ENCODE peak calls at places on chromosomes 12 and 14, in six cellular contexts. One of them, this sample, is unnamed.

GRCh38 chr12:98198261-98198982 is 317.0 kb upstream of the TMPO start:
- DNase-seq in right cardiac atrium: no peak
- DNase-seq in cardiac fibroblast: no peak
- DNase-seq in nucleus accumbens: no peak
- DNase-seq in HT-29: no peak
- DNase-seq in neuronal stem cell: no peak
- DNase-seq in this sample: no peak

GRCh38 chr14:75132374-75133086 is 5.7 kb upstream of the NEK9 start:
- DNase-seq in nucleus accumbens: peak; percentile 64
- DNase-seq in neuronal stem cell: peak; percentile 75
- DNase-seq in HT-29: peak; percentile 90
- DNase-seq in right cardiac atrium: no peak
- DNase-seq in cardiac fibroblast: peak; percentile 88
- DNase-seq in this sample: no peak

GRCh38 chr12:122067966-122068365 is 10.6 kb upstream of the MLXIP start:
- DNase-seq in right cardiac atrium: peak; percentile 80
- DNase-seq in cardiac fibroblast: peak; percentile 27
- DNase-seq in neuronal stem cell: no peak
- DNase-seq in nucleus accumbens: no peak
- DNase-seq in HT-29: no peak
- DNase-seq in this sample: no peak

GRCh38 chr14:77882098-77882497 is 82.2 kb downstream of the ADCK1 start:
- DNase-seq in neuronal stem cell: no peak
- DNase-seq in cardiac fibroblast: peak; percentile 18
- DNase-seq in nucleus accumbens: no peak
- DNase-seq in HT-29: peak; percentile 33
- DNase-seq in right cardiac atrium: peak; percentile 82
- DNase-seq in this sample: peak; percentile 71

GRCh38 chr14:23861666-23862065 is 91.9 kb upstream of the DHRS4 start:
- DNase-seq in right cardiac atrium: peak; percentile 43
- DNase-seq in HT-29: peak; percentile 2
- DNase-seq in neuronal stem cell: no peak
- DNase-seq in nucleus accumbens: no peak
- DNase-seq in cardiac fibroblast: peak; percentile 2
- DNase-seq in this sample: no peak

GRCh38 chr14:58193542-58193941 is 6.4 kb upstream of the ACTR10 start:
- DNase-seq in nucleus accumbens: no peak
- DNase-seq in cardiac fibroblast: no peak
- DNase-seq in HT-29: no peak
- DNase-seq in neuronal stem cell: no peak
- DNase-seq in right cardiac atrium: no peak
- DNase-seq in this sample: no peak

GRCh38 chr14:38291681-38292459 is 36.0 kb upstream of the CLEC14A start:
- DNase-seq in HT-29: no peak
- DNase-seq in nucleus accumbens: no peak
- DNase-seq in cardiac fibroblast: peak; percentile 37
- DNase-seq in neuronal stem cell: no peak
- DNase-seq in right cardiac atrium: no peak
- DNase-seq in this sample: no peak

GRCh38 chr14:104072586-104072985 is 12.9 kb upstream of the ASPG start:
- DNase-seq in cardiac fibroblast: no peak
- DNase-seq in neuronal stem cell: no peak
- DNase-seq in HT-29: no peak
- DNase-seq in nucleus accumbens: no peak
- DNase-seq in right cardiac atrium: no peak
- DNase-seq in this sample: no peak

GRCh38 chr14:73795974-73796373 is 55.7 kb upstream of the PTGR2 start:
- DNase-seq in right cardiac atrium: no peak
- DNase-seq in cardiac fibroblast: peak; percentile 46
- DNase-seq in nucleus accumbens: no peak
- DNase-seq in HT-29: peak; percentile 76
- DNase-seq in neuronal stem cell: no peak
- DNase-seq in this sample: no peak

GRCh38 chr12:120956579-120957360 is 21.6 kb upstream of the HNF1A start:
- DNase-seq in right cardiac atrium: no peak
- DNase-seq in nucleus accumbens: no peak
- DNase-seq in cardiac fibroblast: no peak
- DNase-seq in neuronal stem cell: no peak
- DNase-seq in HT-29: peak; percentile 39
- DNase-seq in this sample: no peak

GRCh38 chr14:69573205-69573840 is 1.3 kb downstream of the CCDC177 start:
- DNase-seq in neuronal stem cell: no peak
- DNase-seq in nucleus accumbens: no peak
- DNase-seq in right cardiac atrium: no peak
- DNase-seq in cardiac fibroblast: no peak
- DNase-seq in HT-29: no peak
- DNase-seq in this sample: no peak

GRCh38 chr14:90556666-90557450 is 160.0 kb downstream of the CALM1 start:
- DNase-seq in neuronal stem cell: no peak
- DNase-seq in right cardiac atrium: peak; percentile 52
- DNase-seq in cardiac fibroblast: no peak
- DNase-seq in HT-29: no peak
- DNase-seq in nucleus accumbens: no peak
- DNase-seq in this sample: no peak

GRCh38 chr12:107461222-107461980 is 224.2 kb upstream of the PWP1 start:
- DNase-seq in nucleus accumbens: no peak
- DNase-seq in HT-29: no peak
- DNase-seq in cardiac fibroblast: peak; percentile 37
- DNase-seq in right cardiac atrium: no peak
- DNase-seq in neuronal stem cell: no peak
- DNase-seq in this sample: no peak

GRCh38 chr12:113056631-113057488 is at the start of gene DTX1:
- DNase-seq in nucleus accumbens: peak; percentile 7
- DNase-seq in cardiac fibroblast: peak; percentile 18
- DNase-seq in right cardiac atrium: peak; percentile 81
- DNase-seq in neuronal stem cell: no peak
- DNase-seq in HT-29: no peak
- DNase-seq in this sample: peak; percentile 43

GRCh38 chr12:15364221-15365170 is 42.2 kb downstream of the PTPRO start:
- DNase-seq in HT-29: peak; percentile 58
- DNase-seq in neuronal stem cell: no peak
- DNase-seq in cardiac fibroblast: peak; percentile 12
- DNase-seq in right cardiac atrium: no peak
- DNase-seq in nucleus accumbens: no peak
- DNase-seq in this sample: no peak

GRCh38 chr14:50740858-50741257 is 72.8 kb upstream of the SAV1 start:
- DNase-seq in cardiac fibroblast: peak; percentile 51
- DNase-seq in right cardiac atrium: no peak
- DNase-seq in HT-29: no peak
- DNase-seq in neuronal stem cell: no peak
- DNase-seq in nucleus accumbens: no peak
- DNase-seq in this sample: no peak

GRCh38 chr12:62676521-62677307 is 210.1 kb downstream of the MON2 start:
- DNase-seq in nucleus accumbens: no peak
- DNase-seq in right cardiac atrium: no peak
- DNase-seq in cardiac fibroblast: no peak
- DNase-seq in HT-29: no peak
- DNase-seq in neuronal stem cell: no peak
- DNase-seq in this sample: no peak

GRCh38 chr14:59897757-59898383 is 22.1 kb upstream of the LRRC9 start:
- DNase-seq in cardiac fibroblast: peak; percentile 41
- DNase-seq in nucleus accumbens: no peak
- DNase-seq in right cardiac atrium: no peak
- DNase-seq in neuronal stem cell: no peak
- DNase-seq in HT-29: peak; percentile 34
- DNase-seq in this sample: no peak

GRCh38 chr14:58796201-58796600 is 158.4 kb downstream of the DACT1 start:
- DNase-seq in HT-29: peak; percentile 26
- DNase-seq in cardiac fibroblast: no peak
- DNase-seq in nucleus accumbens: no peak
- DNase-seq in right cardiac atrium: no peak
- DNase-seq in neuronal stem cell: no peak
- DNase-seq in this sample: no peak

GRCh38 chr12:63964301-63964700 is 119.8 kb downstream of the SRGAP1 start:
- DNase-seq in nucleus accumbens: no peak
- DNase-seq in neuronal stem cell: no peak
- DNase-seq in cardiac fibroblast: no peak
- DNase-seq in HT-29: no peak
- DNase-seq in right cardiac atrium: no peak
- DNase-seq in this sample: no peak

GRCh38 chr12:53049582-53050318 is at the start of gene TNS2:
- DNase-seq in nucleus accumbens: no peak
- DNase-seq in HT-29: peak; percentile 77
- DNase-seq in neuronal stem cell: no peak
- DNase-seq in right cardiac atrium: peak; percentile 95
- DNase-seq in cardiac fibroblast: peak; percentile 86
- DNase-seq in this sample: peak; percentile 89

GRCh38 chr12:53751336-53752191 is at the start of gene CISTR:
- DNase-seq in right cardiac atrium: peak; percentile 70
- DNase-seq in neuronal stem cell: peak; percentile 78
- DNase-seq in HT-29: no peak
- DNase-seq in cardiac fibroblast: no peak
- DNase-seq in nucleus accumbens: no peak
- DNase-seq in this sample: no peak

GRCh38 chr14:90349729-90350128 is 18.0 kb upstream of the NRDE2 start:
- DNase-seq in cardiac fibroblast: no peak
- DNase-seq in right cardiac atrium: no peak
- DNase-seq in neuronal stem cell: no peak
- DNase-seq in nucleus accumbens: no peak
- DNase-seq in HT-29: no peak
- DNase-seq in this sample: no peak

GRCh38 chr14:89024691-89025090 is 200.2 kb downstream of the TTC8 start:
- DNase-seq in right cardiac atrium: no peak
- DNase-seq in HT-29: no peak
- DNase-seq in nucleus accumbens: no peak
- DNase-seq in cardiac fibroblast: no peak
- DNase-seq in neuronal stem cell: no peak
- DNase-seq in this sample: no peak

GRCh38 chr14:71734076-71734475 is 198.2 kb upstream of the RGS6 start:
- DNase-seq in cardiac fibroblast: no peak
- DNase-seq in HT-29: no peak
- DNase-seq in right cardiac atrium: no peak
- DNase-seq in neuronal stem cell: no peak
- DNase-seq in nucleus accumbens: no peak
- DNase-seq in this sample: no peak

GRCh38 chr12:100138048-100138907 is 4.4 kb downstream of the BLTP3B start:
- DNase-seq in neuronal stem cell: no peak
- DNase-seq in cardiac fibroblast: peak; percentile 46
- DNase-seq in right cardiac atrium: no peak
- DNase-seq in HT-29: peak; percentile 56
- DNase-seq in nucleus accumbens: no peak
- DNase-seq in this sample: no peak

GRCh38 chr14:64761441-64762043 is 57.3 kb downstream of the PLEKHG3 start:
- DNase-seq in right cardiac atrium: peak; percentile 76
- DNase-seq in nucleus accumbens: no peak
- DNase-seq in cardiac fibroblast: no peak
- DNase-seq in neuronal stem cell: no peak
- DNase-seq in HT-29: no peak
- DNase-seq in this sample: no peak

GRCh38 chr12:51898937-51899336 is 8.4 kb upstream of the ACVRL1 start:
- DNase-seq in nucleus accumbens: no peak
- DNase-seq in HT-29: no peak
- DNase-seq in cardiac fibroblast: peak; percentile 74
- DNase-seq in right cardiac atrium: no peak
- DNase-seq in neuronal stem cell: no peak
- DNase-seq in this sample: no peak

This sample was measured in left ventricle myocardium inferior.